ENCODE peak calls at places on chromosomes 12 and 14, in six cellular contexts. C, O, M, E, H and T are unnamed samples.

GRCh38 chr14:23056956-23057756 is at the start of gene CDH24:
- DNase-seq in C (peak), O (peak), M (peak), E (peak), H (peak), T (peak)

GRCh38 chr14:26984318-26985177 is 386.7 kb upstream of the NOVA1 start:
- DNase-seq in C (peak), O (no peak), M (peak), E (peak), H (peak), T (no peak)

GRCh38 chr12:107774349-107775029 is at the start of gene ASCL4:
- DNase-seq in C (no peak), O (no peak), M (no peak), E (no peak), H (no peak), T (no peak)

GRCh38 chr14:50977863-50978520 is 33.7 kb upstream of the PYGL start:
- DNase-seq in C (no peak), O (no peak), M (no peak), E (no peak), H (no peak), T (no peak)

GRCh38 chr14:79764288-79764687 is 447.0 kb downstream of the DIO2 start:
- DNase-seq in C (no peak), O (no peak), M (no peak), E (no peak), H (no peak), T (no peak)

GRCh38 chr12:2341871-2342270 is 289.1 kb downstream of the CACNA1C start:
- DNase-seq in C (peak), O (no peak), M (peak), E (no peak), H (peak), T (peak)

GRCh38 chr12:96068111-96068510 is 32.7 kb upstream of the LTA4H start:
- DNase-seq in C (no peak), O (no peak), M (no peak), E (no peak), H (no peak), T (no peak)

GRCh38 chr14:60485600-60486251 is at the start of gene C14orf39:
- DNase-seq in C (peak), O (peak), M (peak), E (peak), H (peak), T (no peak)

GRCh38 chr12:32051511-32052299 is 54.9 kb upstream of the BICD1 start:
- DNase-seq in C (peak), O (peak), M (peak), E (peak), H (peak), T (no peak)

GRCh38 chr14:64035143-64035542 is 182.3 kb downstream of the SYNE2 start:
- DNase-seq in C (peak), O (no peak), M (peak), E (no peak), H (no peak), T (no peak)

GRCh38 chr12:34402228-34402898 is 380.1 kb downstream of the ALG10 start:
- DNase-seq in C (no peak), O (no peak), M (no peak), E (peak), H (no peak), T (peak)